ENCODE peak calls at places on chromosomes 6 and 20, in four cellular contexts. W is keratinocyte, E is endothelial cell of umbilical vein, J is IMR-90. U is an unnamed sample.

GRCh38 chr6:51855310-51856082 is 231.9 kb downstream of the PKHD1 start:
- DNase-seq in W (peak), E (peak), J (peak), U (peak)

GRCh38 chr6:135402311-135402710 is 95.2 kb downstream of the AHI1 start:
- DNase-seq in W (no peak), E (no peak), J (no peak), U (no peak)

GRCh38 chr20:8089668-8090067 is 42.4 kb upstream of the PLCB1 start:
- DNase-seq in W (no peak), E (no peak), J (no peak), U (no peak)

GRCh38 chr6:88655586-88655985 is 307.8 kb downstream of the RNGTT start:
- DNase-seq in W (no peak), E (no peak), J (no peak), U (no peak)

GRCh38 chr6:143804835-143805239 is 38.3 kb upstream of the LTV1 start:
- DNase-seq in W (no peak), E (peak), J (no peak), U (no peak)

GRCh38 chr6:122609881-122610689 is at the start of gene PKIB:
- DNase-seq in W (no peak), E (peak), J (peak), U (peak)

GRCh38 chr20:49045440-49046086 is 549 bp upstream of the CSE1L start:
- DNase-seq in W (no peak), E (peak), J (peak), U (peak)

GRCh38 chr6:161439093-161439492 is 165.2 kb upstream of the AGPAT4 start:
- DNase-seq in W (no peak), E (peak), J (peak), U (no peak)

GRCh38 chr20:50085481-50086365 is 27.2 kb downstream of the UBE2V1 start:
- DNase-seq in W (no peak), E (peak), J (peak), U (peak)

GRCh38 chr20:354298-354977 is 7.5 kb downstream of the NRSN2 start:
- DNase-seq in W (no peak), E (peak), J (peak), U (peak)

GRCh38 chr6:85670573-85670972 is 27.9 kb upstream of the SYNCRIP start:
- DNase-seq in W (peak), E (peak), J (peak), U (no peak)

GRCh38 chr20:56003111-56003800 is 2.1 kb downstream of the CBLN4 start:
- DNase-seq in W (no peak), E (no peak), J (no peak), U (peak)

GRCh38 chr20:33038243-33038642 is 6.8 kb downstream of the BPIFB6 start:
- DNase-seq in W (no peak), E (no peak), J (no peak), U (no peak)

GRCh38 chr6:29696147-29697129 is 15.5 kb upstream of the ZFP57 start:
- DNase-seq in W (no peak), E (no peak), J (no peak), U (no peak)

GRCh38 chr6:101722481-101722880 is 329.0 kb downstream of the GRIK2 start:
- DNase-seq in W (no peak), E (no peak), J (no peak), U (no peak)

GRCh38 chr6:148509789-148510581 is 167.3 kb downstream of the SASH1 start:
- DNase-seq in W (no peak), E (peak), J (peak), U (no peak)

GRCh38 chr6:93679836-93680235 is 260.5 kb upstream of the EPHA7 start:
- DNase-seq in W (no peak), E (peak), J (no peak), U (no peak)

GRCh38 chr6:1437553-1438406 is 48.4 kb downstream of the FOXF2 start:
- DNase-seq in W (no peak), E (no peak), J (no peak), U (no peak)

GRCh38 chr6:85747654-85748053 is 105.0 kb upstream of the SYNCRIP start:
- DNase-seq in W (no peak), E (peak), J (peak), U (no peak)

GRCh38 chr20:8414611-8415274 is 282.7 kb downstream of the PLCB1 start:
- DNase-seq in W (no peak), E (no peak), J (peak), U (no peak)

GRCh38 chr6:158044525-158044888 is 62.8 kb downstream of the SYNJ2 start:
- DNase-seq in W (no peak), E (no peak), J (no peak), U (no peak)

GRCh38 chr20:63810730-63811490 is 20.2 kb downstream of the ZBTB46 start:
- DNase-seq in W (no peak), E (no peak), J (no peak), U (no peak)

GRCh38 chr6:98039876-98040605 is 757.0 kb upstream of the MMS22L start:
- DNase-seq in W (no peak), E (no peak), J (peak), U (no peak)

GRCh38 chr6:144411506-144412165 is 126.5 kb downstream of the UTRN start:
- DNase-seq in W (no peak), E (no peak), J (peak), U (no peak)

GRCh38 chr6:36574679-36575078 is 19.5 kb upstream of the SRSF3 start:
- DNase-seq in W (no peak), E (no peak), J (no peak), U (no peak)
- H2AFZ ChIP-seq in W (no peak), E (no peak), J (no peak), U (no peak)

GRCh38 chr20:44552039-44552438 is 30.2 kb upstream of the SERINC3 start:
- DNase-seq in W (no peak), E (peak), J (no peak), U (no peak)

GRCh38 chr20:44549123-44549522 is 27.3 kb upstream of the SERINC3 start:
- DNase-seq in W (no peak), E (peak), J (peak), U (no peak)

GRCh38 chr20:44548171-44548678 is 26.4 kb upstream of the SERINC3 start:
- DNase-seq in W (no peak), E (peak), J (no peak), U (no peak)

GRCh38 chr20:44552568-44552949 is 29.8 kb upstream of the PKIG start:
- DNase-seq in W (no peak), E (no peak), J (no peak), U (no peak)

GRCh38 chr20:44552950-44553908 is 29.1 kb upstream of the PKIG start:
- DNase-seq in W (no peak), E (peak), J (peak), U (no peak)
- H2AFZ ChIP-seq in W (no peak), E (peak), J (no peak), U (peak)

DNA sequence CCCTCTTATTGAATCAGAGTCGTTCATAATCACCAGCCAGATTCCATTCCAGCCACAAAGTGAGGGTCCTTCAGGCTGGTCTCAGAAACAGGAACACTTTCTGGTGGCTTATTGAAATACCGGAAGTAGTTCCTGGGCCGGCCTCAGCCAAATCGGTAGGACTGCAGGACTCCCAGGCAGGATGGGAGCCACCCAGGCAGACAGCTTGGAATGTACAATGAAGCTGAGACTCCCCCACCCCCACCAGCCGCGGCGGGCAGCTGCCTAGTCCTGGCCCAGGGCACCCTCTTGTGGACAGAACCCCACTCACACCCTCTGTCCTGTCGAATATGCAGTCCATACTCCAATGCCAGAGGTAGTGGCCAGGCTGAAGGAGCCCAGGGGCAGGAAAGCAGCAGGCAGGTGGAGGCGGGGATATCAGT is 43.8 kb downstream of the MDFI start:
- DNase-seq in W (peak), E (peak), J (peak), U (peak)
- H2AFZ ChIP-seq in W (peak), E (peak), J (peak), U (peak)

DNA sequence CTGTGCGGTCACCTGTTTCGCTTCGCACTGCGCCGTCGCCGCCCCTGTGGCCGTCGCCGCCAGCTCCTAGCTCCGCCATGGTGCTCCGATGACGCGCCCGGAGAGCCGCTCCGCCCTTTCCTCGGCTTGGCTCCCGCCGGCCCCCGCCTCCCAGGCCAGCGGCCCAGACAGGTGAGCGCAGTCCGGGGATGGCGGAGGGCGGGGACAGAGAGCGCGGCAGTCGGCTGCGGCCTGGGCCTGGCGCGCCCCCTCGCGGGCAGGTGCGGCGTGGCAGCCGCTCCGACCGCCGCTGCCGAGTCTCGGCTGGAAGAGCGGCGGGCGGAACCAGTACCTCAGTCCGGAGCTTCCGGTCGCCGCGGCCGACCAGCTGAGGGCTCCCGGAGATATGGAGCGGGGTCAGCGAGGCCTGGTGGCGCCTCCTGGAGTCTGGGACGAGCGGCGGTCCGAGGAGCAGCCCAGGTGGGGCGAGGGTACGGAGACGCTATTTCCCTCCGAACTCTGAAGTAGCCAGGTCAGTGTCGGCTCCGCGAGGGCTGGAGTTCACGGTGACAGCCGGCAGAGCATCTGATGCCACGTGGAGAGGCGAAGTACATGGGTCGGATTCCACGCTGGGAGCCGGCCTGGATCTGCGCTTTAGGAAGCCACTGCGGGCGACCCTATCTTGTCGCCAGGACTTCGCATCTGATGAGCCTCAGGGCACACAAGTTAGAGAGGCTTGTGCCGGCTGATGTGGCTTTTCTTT is at the start of gene MAP7:
- DNase-seq in W (no peak), E (peak), J (peak), U (peak)
- H2AFZ ChIP-seq in W (peak), E (peak), J (peak), U (peak)

GRCh38 chr6:46903175-46903574 is 18.6 kb downstream of the ADGRF5 start:
- DNase-seq in W (no peak), E (no peak), J (no peak), U (no peak)

GRCh38 chr6:46898011-46898410 is 23.7 kb downstream of the ADGRF5 start:
- DNase-seq in W (no peak), E (no peak), J (no peak), U (no peak)

GRCh38 chr6:46899636-46900035 is 22.1 kb downstream of the ADGRF5 start:
- DNase-seq in W (no peak), E (no peak), J (no peak), U (no peak)

GRCh38 chr6:46901747-46902362 is 19.9 kb downstream of the ADGRF5 start:
- DNase-seq in W (no peak), E (peak), J (no peak), U (no peak)

GRCh38 chr6:46900266-46900665 is 21.5 kb downstream of the ADGRF5 start:
- DNase-seq in W (no peak), E (no peak), J (no peak), U (no peak)
- H2AFZ ChIP-seq in W (no peak), E (no peak), J (no peak), U (no peak)

DNA sequence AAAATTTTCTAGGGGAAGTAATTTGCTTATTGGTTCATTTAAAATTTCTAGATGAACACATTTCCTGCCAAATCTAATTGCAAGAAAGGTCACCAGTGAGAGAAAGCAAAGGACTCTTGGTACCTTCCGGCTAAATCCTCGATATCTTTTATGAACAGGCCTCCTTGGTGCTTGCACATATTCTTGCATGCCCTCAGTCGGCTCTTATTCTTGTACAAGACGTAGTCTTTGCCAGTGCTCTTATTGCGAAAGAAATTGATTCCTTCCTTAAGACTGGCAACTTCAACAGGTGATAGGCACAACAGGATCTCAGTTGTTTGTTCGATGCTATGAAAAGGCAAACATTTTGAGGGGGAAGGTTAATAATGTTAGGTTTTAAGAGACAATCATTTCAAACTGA is 141.7 kb upstream of the CARMIL1 start:
- DNase-seq in W (no peak), E (peak), J (no peak), U (no peak)
- H2AFZ ChIP-seq in W (peak), E (peak), J (no peak), U (peak)

DNA sequence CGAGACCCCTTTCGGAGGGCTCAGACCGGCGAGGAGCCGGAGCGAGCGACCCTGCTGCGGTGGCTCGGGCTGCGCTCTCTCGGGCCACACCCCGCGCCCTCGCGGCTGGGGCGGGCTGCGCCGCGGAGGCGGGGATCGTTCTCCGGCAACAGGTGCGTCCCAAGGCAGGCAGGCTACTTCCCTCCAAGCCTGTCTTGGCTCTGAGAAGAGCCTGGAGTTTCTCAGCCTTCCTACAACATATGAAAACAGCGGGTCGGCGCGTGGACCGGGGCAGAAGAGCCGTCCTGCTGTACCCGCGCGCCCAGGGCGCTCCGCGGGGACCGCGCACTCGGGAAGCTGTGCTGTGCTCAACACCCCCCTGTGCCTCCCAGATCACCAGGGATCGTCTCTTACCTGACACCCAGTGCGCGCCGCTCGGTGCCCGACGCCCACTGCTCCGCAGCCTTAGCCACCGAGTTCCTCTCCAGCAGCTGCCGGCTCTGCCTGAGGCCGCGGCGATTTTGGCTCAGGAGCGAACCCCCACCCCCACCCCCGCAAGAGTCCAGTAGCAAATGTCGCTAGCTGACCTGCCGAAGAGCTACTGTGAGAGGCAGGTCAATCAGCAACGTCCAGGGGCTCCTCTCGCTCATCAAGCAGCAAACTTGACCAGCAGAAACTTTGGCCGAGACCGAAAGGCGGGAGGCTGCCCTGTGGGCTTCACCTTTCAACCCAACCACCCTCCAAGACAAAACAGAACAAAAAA is 3.7 kb upstream of the OLIG3 start:
- DNase-seq in W (no peak), E (no peak), J (no peak), U (no peak)
- H2AFZ ChIP-seq in W (no peak), E (no peak), J (peak), U (no peak)

DNA sequence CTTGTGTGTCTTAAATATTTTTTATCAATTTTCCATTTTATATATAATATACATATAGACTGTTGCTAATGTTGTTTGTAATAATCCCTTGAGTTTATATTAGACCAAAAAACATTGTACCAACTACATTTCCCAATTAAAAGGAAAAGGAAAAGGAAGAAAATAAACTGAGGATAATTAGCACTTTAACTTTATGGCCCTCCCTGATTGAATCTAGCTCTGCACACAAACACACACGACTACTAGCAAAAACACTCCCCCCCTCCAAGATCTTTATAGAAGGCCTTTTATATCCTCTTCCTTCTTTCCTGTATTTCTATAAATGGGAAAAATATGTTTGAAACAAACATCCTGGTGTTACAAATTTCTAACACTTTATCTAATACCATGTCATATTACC is 276.8 kb downstream of the NKAIN2 start:
- DNase-seq in W (no peak), E (no peak), J (no peak), U (no peak)
- H2AFZ ChIP-seq in W (no peak), E (no peak), J (no peak), U (no peak)

DNA sequence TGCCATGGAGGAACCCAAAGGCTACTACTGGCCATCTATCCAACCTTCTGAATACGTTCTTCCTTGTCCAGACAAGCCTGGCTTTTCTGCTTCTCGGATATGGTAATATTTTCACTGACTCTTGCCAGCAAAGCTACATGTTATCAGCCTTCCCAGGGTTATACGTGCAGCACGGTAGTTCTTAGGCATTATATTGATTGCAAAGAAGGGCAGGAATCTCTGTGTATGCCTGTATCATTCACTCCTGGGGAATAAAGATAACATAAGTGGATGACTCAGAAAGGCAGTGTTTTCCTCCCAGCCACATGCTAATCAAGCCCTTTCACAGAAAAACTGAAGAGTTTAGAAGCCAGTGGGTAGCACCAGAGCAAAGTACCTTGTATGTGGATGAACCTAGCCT is 98.7 kb downstream of the ADGRG6 start:
- DNase-seq in W (no peak), E (peak), J (peak), U (no peak)
- H2AFZ ChIP-seq in W (no peak), E (no peak), J (no peak), U (no peak)

U was measured in SK-N-SH.